ENCODE peak calls at places on chromosome 2, in seven cellular contexts. Z, J, Q, L, H, S and G are unnamed samples.

GRCh38 chr2:205002390-205002789 is 457.1 kb downstream of the PARD3B start:
- DNase-seq in Z (no peak), J (no peak), Q (no peak), L (no peak), H (no peak), S (no peak), G (no peak)

GRCh38 chr2:71596011-71596410 is 142.7 kb downstream of the DYSF start:
- DNase-seq in Z (no peak), J (no peak), Q (no peak), L (peak; percentile 52), H (no peak), S (no peak), G (no peak)

GRCh38 chr2:225030089-225030653 is 12.1 kb downstream of the DOCK10 start:
- DNase-seq in Z (no peak), J (no peak), Q (peak; percentile 28), L (no peak), H (no peak), S (no peak), G (no peak)

GRCh38 chr2:184113691-184114403 is 484.5 kb upstream of the ZNF804A start:
- DNase-seq in Z (peak; percentile 6), J (no peak), Q (no peak), L (peak; percentile 4), H (no peak), S (no peak), G (no peak)

GRCh38 chr2:27967076-27967475 is 76.5 kb downstream of the BABAM2 start:
- DNase-seq in Z (no peak), J (no peak), Q (no peak), L (no peak), H (no peak), S (no peak), G (no peak)

GRCh38 chr2:127624321-127625145 is 21.4 kb upstream of the GPR17 start:
- DNase-seq in Z (no peak), J (no peak), Q (no peak), L (no peak), H (no peak), S (no peak), G (peak; percentile 32)

GRCh38 chr2:6556755-6557154 is 309.0 kb downstream of the CMPK2 start:
- DNase-seq in Z (peak; percentile 60), J (no peak), Q (no peak), L (no peak), H (no peak), S (no peak), G (no peak)

GRCh38 chr2:1505031-1505441 is 91.8 kb downstream of the TPO start:
- DNase-seq in Z (no peak), J (no peak), Q (no peak), L (no peak), H (no peak), S (no peak), G (no peak)

GRCh38 chr2:188292446-188293239 is 969 bp downstream of the GULP1 start:
- DNase-seq in Z (peak; percentile 91), J (no peak), Q (peak; percentile 82), L (peak; percentile 42), H (no peak), S (no peak), G (peak; percentile 91)